ENCODE peak calls at places on chromosomes 1 and 21, in five cellular contexts. One of them, this sample, is unnamed.

GRCh38 chr1:5886541-5887435 is 105.4 kb downstream of the NPHP4 start:
- DNase-seq in choroid plexus epithelial cell: no peak
- DNase-seq in fibroblast of pulmonary artery: no peak
- DNase-seq in spleen: no peak
- DNase-seq in GM20000: no peak
- DNase-seq in this sample: no peak

GRCh38 chr1:238982736-238983135 is 403.6 kb upstream of the CHRM3 start:
- DNase-seq in choroid plexus epithelial cell: no peak
- DNase-seq in fibroblast of pulmonary artery: no peak
- DNase-seq in spleen: no peak
- DNase-seq in GM20000: no peak
- DNase-seq in this sample: no peak

GRCh38 chr1:154975409-154976205 is 1.1 kb downstream of the CKS1B start:
- DNase-seq in choroid plexus epithelial cell: peak
- DNase-seq in fibroblast of pulmonary artery: peak
- DNase-seq in spleen: peak
- DNase-seq in GM20000: peak
- DNase-seq in this sample: peak

GRCh38 chr1:154966111-154966510 is 4.4 kb downstream of the SHC1 start:
- DNase-seq in choroid plexus epithelial cell: no peak
- DNase-seq in fibroblast of pulmonary artery: no peak
- DNase-seq in spleen: peak
- DNase-seq in GM20000: no peak
- DNase-seq in this sample: no peak

GRCh38 chr1:92933459-92933858 is 27.8 kb downstream of the DIPK1A start:
- DNase-seq in choroid plexus epithelial cell: peak
- DNase-seq in fibroblast of pulmonary artery: peak
- DNase-seq in spleen: no peak
- DNase-seq in GM20000: no peak
- DNase-seq in this sample: no peak

GRCh38 chr1:29688477-29689365 is 452.4 kb downstream of the PTPRU start:
- DNase-seq in choroid plexus epithelial cell: peak
- DNase-seq in fibroblast of pulmonary artery: peak
- DNase-seq in spleen: no peak
- DNase-seq in GM20000: no peak
- DNase-seq in this sample: no peak

GRCh38 chr1:85463666-85464496 is 1.1 kb downstream of the DDAH1 start:
- DNase-seq in choroid plexus epithelial cell: no peak
- DNase-seq in fibroblast of pulmonary artery: peak
- DNase-seq in spleen: no peak
- DNase-seq in GM20000: no peak
- DNase-seq in this sample: peak

GRCh38 chr1:180644526-180645206 is 12.8 kb downstream of the XPR1 start:
- DNase-seq in choroid plexus epithelial cell: no peak
- DNase-seq in fibroblast of pulmonary artery: no peak
- DNase-seq in spleen: no peak
- DNase-seq in GM20000: no peak
- DNase-seq in this sample: no peak

GRCh38 chr1:83102630-83103071 is 896.3 kb downstream of the TTLL7 start:
- DNase-seq in choroid plexus epithelial cell: peak
- DNase-seq in fibroblast of pulmonary artery: no peak
- DNase-seq in spleen: no peak
- DNase-seq in GM20000: no peak
- DNase-seq in this sample: no peak

GRCh38 chr1:147750618-147751217 is 9.7 kb downstream of the GJA5 start:
- DNase-seq in choroid plexus epithelial cell: no peak
- DNase-seq in fibroblast of pulmonary artery: no peak
- DNase-seq in spleen: no peak
- DNase-seq in GM20000: no peak
- DNase-seq in this sample: no peak

GRCh38 chr1:211198111-211198510 is 61.1 kb upstream of the RCOR3 start:
- DNase-seq in choroid plexus epithelial cell: peak
- DNase-seq in fibroblast of pulmonary artery: peak
- DNase-seq in spleen: no peak
- DNase-seq in GM20000: no peak
- DNase-seq in this sample: peak

GRCh38 chr1:208499021-208499420 is 254.8 kb upstream of the PLXNA2 start:
- DNase-seq in choroid plexus epithelial cell: no peak
- DNase-seq in fibroblast of pulmonary artery: no peak
- DNase-seq in spleen: no peak
- DNase-seq in GM20000: no peak
- DNase-seq in this sample: peak

GRCh38 chr1:51070640-51071039 is 31.4 kb upstream of the C1orf185 start:
- DNase-seq in choroid plexus epithelial cell: peak
- DNase-seq in fibroblast of pulmonary artery: peak
- DNase-seq in spleen: no peak
- DNase-seq in GM20000: no peak
- DNase-seq in this sample: no peak

GRCh38 chr1:86018311-86018923 is 138.2 kb downstream of the COL24A1 start:
- DNase-seq in choroid plexus epithelial cell: peak
- DNase-seq in fibroblast of pulmonary artery: peak
- DNase-seq in spleen: no peak
- DNase-seq in GM20000: peak
- DNase-seq in this sample: peak

GRCh38 chr1:53562256-53562982 is 103.2 kb downstream of the DMRTB1 start:
- DNase-seq in choroid plexus epithelial cell: no peak
- DNase-seq in fibroblast of pulmonary artery: no peak
- DNase-seq in spleen: peak
- DNase-seq in GM20000: no peak
- DNase-seq in this sample: no peak

GRCh38 chr1:70537788-70538187 is 126.7 kb downstream of the CTH start:
- DNase-seq in choroid plexus epithelial cell: no peak
- DNase-seq in fibroblast of pulmonary artery: no peak
- DNase-seq in spleen: no peak
- DNase-seq in GM20000: no peak
- DNase-seq in this sample: no peak

GRCh38 chr1:173395762-173396161 is 81.4 kb upstream of the PRDX6 start:
- DNase-seq in choroid plexus epithelial cell: no peak
- DNase-seq in fibroblast of pulmonary artery: no peak
- DNase-seq in spleen: no peak
- DNase-seq in GM20000: no peak
- DNase-seq in this sample: no peak

GRCh38 chr1:205577874-205578658 is 53.7 kb downstream of the ELK4 start:
- DNase-seq in choroid plexus epithelial cell: no peak
- DNase-seq in fibroblast of pulmonary artery: peak
- DNase-seq in spleen: no peak
- DNase-seq in GM20000: no peak
- DNase-seq in this sample: no peak

GRCh38 chr1:166090244-166090643 is 76.6 kb downstream of the FAM78B start:
- DNase-seq in choroid plexus epithelial cell: no peak
- DNase-seq in fibroblast of pulmonary artery: no peak
- DNase-seq in spleen: no peak
- DNase-seq in GM20000: no peak
- DNase-seq in this sample: no peak

GRCh38 chr1:24964811-24965570 is 34.9 kb upstream of the RUNX3 start:
- DNase-seq in choroid plexus epithelial cell: peak
- DNase-seq in fibroblast of pulmonary artery: no peak
- DNase-seq in spleen: peak
- DNase-seq in GM20000: peak
- DNase-seq in this sample: no peak

GRCh38 chr1:58883037-58883887 is 99.4 kb upstream of the JUN start:
- DNase-seq in choroid plexus epithelial cell: peak
- DNase-seq in fibroblast of pulmonary artery: peak
- DNase-seq in spleen: peak
- DNase-seq in GM20000: no peak
- DNase-seq in this sample: peak

GRCh38 chr1:48084826-48085225 is 87.6 kb upstream of the TRABD2B start:
- DNase-seq in choroid plexus epithelial cell: no peak
- DNase-seq in fibroblast of pulmonary artery: no peak
- DNase-seq in spleen: no peak
- DNase-seq in GM20000: no peak
- DNase-seq in this sample: no peak

GRCh38 chr1:175597969-175598765 is 145.2 kb downstream of the TNR start:
- DNase-seq in choroid plexus epithelial cell: peak
- DNase-seq in fibroblast of pulmonary artery: peak
- DNase-seq in spleen: no peak
- DNase-seq in GM20000: peak
- DNase-seq in this sample: peak

GRCh38 chr1:110264430-110264829 is 54.3 kb downstream of the KCNC4 start:
- DNase-seq in choroid plexus epithelial cell: no peak
- DNase-seq in fibroblast of pulmonary artery: peak
- DNase-seq in spleen: no peak
- DNase-seq in GM20000: no peak
- DNase-seq in this sample: no peak

GRCh38 chr1:110260194-110260593 is 50.1 kb downstream of the KCNC4 start:
- DNase-seq in choroid plexus epithelial cell: no peak
- DNase-seq in fibroblast of pulmonary artery: no peak
- DNase-seq in spleen: no peak
- DNase-seq in GM20000: no peak
- DNase-seq in this sample: no peak

GRCh38 chr1:110262296-110262695 is 52.2 kb downstream of the KCNC4 start:
- DNase-seq in choroid plexus epithelial cell: no peak
- DNase-seq in fibroblast of pulmonary artery: no peak
- DNase-seq in spleen: no peak
- DNase-seq in GM20000: no peak
- DNase-seq in this sample: no peak

GRCh38 chr1:110265186-110265585 is 55.1 kb downstream of the KCNC4 start:
- DNase-seq in choroid plexus epithelial cell: no peak
- DNase-seq in fibroblast of pulmonary artery: no peak
- DNase-seq in spleen: no peak
- DNase-seq in GM20000: no peak
- DNase-seq in this sample: no peak

GRCh38 chr1:110262846-110263631 is 52.9 kb downstream of the KCNC4 start:
- DNase-seq in choroid plexus epithelial cell: no peak
- DNase-seq in fibroblast of pulmonary artery: no peak
- DNase-seq in spleen: no peak
- DNase-seq in GM20000: peak
- DNase-seq in this sample: no peak
- TF ChIP-seq CTCF in choroid plexus epithelial cell: no peak
- TF ChIP-seq CTCF in fibroblast of pulmonary artery: no peak
- TF ChIP-seq CTCF in spleen: no peak
- TF ChIP-seq CTCF in GM20000: no peak
- TF ChIP-seq CTCF in this sample: no peak

GRCh38 chr1:215529571-215529970 is 37.5 kb upstream of the KCTD3 start:
- DNase-seq in choroid plexus epithelial cell: no peak
- DNase-seq in fibroblast of pulmonary artery: no peak
- DNase-seq in spleen: no peak
- DNase-seq in GM20000: no peak
- DNase-seq in this sample: no peak

GRCh38 chr1:215526147-215526845 is 40.8 kb upstream of the KCTD3 start:
- DNase-seq in choroid plexus epithelial cell: peak
- DNase-seq in fibroblast of pulmonary artery: peak
- DNase-seq in spleen: no peak
- DNase-seq in GM20000: peak
- DNase-seq in this sample: peak

GRCh38 chr1:215529111-215529510 is 38.0 kb upstream of the KCTD3 start:
- DNase-seq in choroid plexus epithelial cell: no peak
- DNase-seq in fibroblast of pulmonary artery: no peak
- DNase-seq in spleen: no peak
- DNase-seq in GM20000: no peak
- DNase-seq in this sample: no peak

GRCh38 chr1:215523906-215524305 is 43.2 kb upstream of the KCTD3 start:
- DNase-seq in choroid plexus epithelial cell: peak
- DNase-seq in fibroblast of pulmonary artery: peak
- DNase-seq in spleen: no peak
- DNase-seq in GM20000: no peak
- DNase-seq in this sample: no peak

DNA sequence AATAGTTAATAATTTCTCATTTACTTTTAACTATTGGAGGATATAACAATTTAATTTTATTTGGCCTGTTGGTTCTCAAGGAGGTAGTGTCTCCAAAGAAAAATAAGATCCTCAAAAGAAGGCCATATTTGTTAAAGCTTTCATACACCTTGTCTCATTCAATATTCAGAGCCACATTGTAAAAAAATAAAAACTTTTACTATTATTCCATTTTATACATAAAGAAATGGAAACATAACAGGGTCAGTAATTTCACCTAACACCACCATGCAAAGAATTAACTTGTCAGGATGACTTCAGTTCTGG is 40.3 kb upstream of the KCTD3 start:
- DNase-seq in choroid plexus epithelial cell: no peak
- DNase-seq in fibroblast of pulmonary artery: no peak
- DNase-seq in spleen: no peak
- DNase-seq in GM20000: no peak
- DNase-seq in this sample: no peak
- TF ChIP-seq CTCF in choroid plexus epithelial cell: no peak
- TF ChIP-seq CTCF in fibroblast of pulmonary artery: no peak
- TF ChIP-seq CTCF in spleen: no peak
- TF ChIP-seq CTCF in GM20000: no peak
- TF ChIP-seq CTCF in this sample: no peak

GRCh38 chr1:178885869-178886268 is 15.0 kb upstream of the ANGPTL1 start:
- DNase-seq in choroid plexus epithelial cell: no peak
- DNase-seq in fibroblast of pulmonary artery: no peak
- DNase-seq in spleen: no peak
- DNase-seq in GM20000: no peak
- DNase-seq in this sample: no peak
- TF ChIP-seq CTCF in choroid plexus epithelial cell: peak
- TF ChIP-seq CTCF in fibroblast of pulmonary artery: no peak
- TF ChIP-seq CTCF in spleen: no peak
- TF ChIP-seq CTCF in GM20000: no peak
- TF ChIP-seq CTCF in this sample: no peak

GRCh38 chr21:43315244-43316137 is 111.4 kb downstream of the SIK1 start:
- DNase-seq in choroid plexus epithelial cell: no peak
- DNase-seq in fibroblast of pulmonary artery: no peak
- DNase-seq in spleen: no peak
- DNase-seq in GM20000: no peak
- DNase-seq in this sample: no peak
- TF ChIP-seq CTCF in choroid plexus epithelial cell: peak
- TF ChIP-seq CTCF in fibroblast of pulmonary artery: no peak
- TF ChIP-seq CTCF in spleen: peak
- TF ChIP-seq CTCF in GM20000: no peak
- TF ChIP-seq CTCF in this sample: no peak

DNA sequence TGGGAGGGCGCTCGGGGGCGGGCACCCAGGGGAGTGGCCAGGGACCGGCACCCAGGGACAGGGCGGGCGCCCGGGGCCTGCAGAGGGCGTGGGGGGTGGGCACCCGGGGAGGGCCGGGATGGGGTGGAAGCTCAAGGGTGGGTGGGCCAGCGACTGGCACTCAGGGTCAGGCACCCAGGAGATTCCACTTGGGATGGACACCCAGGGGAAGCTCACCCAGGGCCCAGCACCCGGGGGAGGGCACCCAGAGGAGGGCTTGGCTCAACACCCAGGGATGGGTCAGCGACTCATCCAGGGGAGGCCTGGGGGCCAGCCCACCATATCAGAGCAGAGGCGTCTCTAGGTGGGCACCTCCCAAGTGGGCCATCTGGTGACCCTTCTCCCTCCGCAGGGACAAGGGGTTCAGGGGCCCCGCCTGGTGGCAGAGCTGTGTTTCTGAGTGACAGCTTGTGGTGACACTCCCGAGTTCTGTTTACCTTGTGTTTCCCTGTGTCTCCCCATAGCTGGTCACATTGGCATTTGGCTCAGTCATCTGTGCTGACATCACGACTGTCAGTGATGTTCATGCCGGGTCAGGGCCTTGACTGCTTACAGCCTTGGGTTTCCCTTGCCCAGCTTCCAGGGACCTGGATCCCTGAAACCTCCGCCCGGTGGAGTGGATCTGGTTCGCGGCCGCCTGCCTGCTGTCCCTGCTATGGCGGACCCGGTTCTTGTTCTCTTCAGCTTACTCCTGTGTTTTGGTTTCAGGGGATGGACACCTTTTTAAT is 749 bp downstream of the IBA57 start:
- DNase-seq in choroid plexus epithelial cell: peak
- DNase-seq in fibroblast of pulmonary artery: peak
- DNase-seq in spleen: peak
- DNase-seq in GM20000: peak
- DNase-seq in this sample: peak
- TF ChIP-seq CTCF in choroid plexus epithelial cell: peak
- TF ChIP-seq CTCF in fibroblast of pulmonary artery: peak
- TF ChIP-seq CTCF in spleen: peak
- TF ChIP-seq CTCF in GM20000: no peak
- TF ChIP-seq CTCF in this sample: peak